ENCODE peak calls at places on chromosomes 11 and 22, in four cellular contexts. D, T, U and C are unnamed samples.
A peak's percentile ranks its signal among the peaks of the same experiment; 100 is the strongest.

GRCh38 chr11:12329797-12330196 is 47.6 kb upstream of the PARVA start:
- DNase-seq in D (no peak), U (no peak), T (no peak), C (no peak)

GRCh38 chr11:35241531-35241930 is 102.6 kb downstream of the CD44 start:
- DNase-seq in T (no peak), D (no peak), U (no peak), C (no peak)

GRCh38 chr11:5937868-5938602 is 4.0 kb upstream of the OR56A3 start:
- DNase-seq in T (no peak), U (no peak), D (no peak), C (no peak)

GRCh38 chr11:68381716-68382115 is 69.3 kb downstream of the LRP5 start:
- DNase-seq in D (no peak), T (no peak), U (no peak), C (no peak)

GRCh38 chr22:23062616-23063538 is 7.4 kb upstream of the GNAZ start:
- DNase-seq in D (no peak), T (no peak), U (no peak), C (no peak)

GRCh38 chr22:22085702-22086500 is 103.3 kb upstream of the TOP3B start:
- DNase-seq in T (no peak), D (no peak), U (no peak), C (peak; percentile 24)

GRCh38 chr11:65578134-65578533 is 2.3 kb downstream of the EHBP1L1 start:
- DNase-seq in D (no peak), T (no peak), U (no peak), C (no peak)

GRCh38 chr11:46617451-46618314 is at the start of gene ATG13:
- DNase-seq in T (peak; percentile 26), U (peak; percentile 87), D (peak; percentile 63), C (peak; percentile 82)

GRCh38 chr11:116505466-116506247 is 267.1 kb downstream of the BUD13 start:
- DNase-seq in U (no peak), T (no peak), D (no peak), C (no peak)

GRCh38 chr11:6705905-6706535 is 22.9 kb upstream of the MRPL17 start:
- DNase-seq in D (peak; percentile 25), U (peak; percentile 73), T (no peak), C (peak; percentile 52)

GRCh38 chr22:49566141-49566541 is 261.5 kb downstream of the BRD1 start:
- DNase-seq in D (no peak), T (no peak), U (no peak), C (no peak)

GRCh38 chr11:131037873-131038272 is 121.6 kb upstream of the SNX19 start:
- DNase-seq in D (no peak), U (peak; percentile 16), T (no peak), C (no peak)

GRCh38 chr22:31346733-31347250 is 646 bp upstream of the PATZ1 start:
- DNase-seq in T (no peak), D (peak; percentile 65), U (peak; percentile 81), C (peak; percentile 55)

GRCh38 chr11:66373261-66373660 is 1.7 kb upstream of the SLC29A2 start:
- DNase-seq in T (no peak), U (peak; percentile 13), D (no peak), C (no peak)

GRCh38 chr11:3857628-3858027 is 2.2 kb downstream of the STIM1 start:
- DNase-seq in D (no peak), U (no peak), T (no peak), C (no peak)

GRCh38 chr11:114832532-114833125 is 154.3 kb downstream of the NXPE2 start:
- DNase-seq in T (no peak), U (no peak), D (no peak), C (no peak)

GRCh38 chr11:8038393-8038792 is 42.6 kb upstream of the TUB start:
- DNase-seq in U (peak; percentile 76), D (no peak), T (no peak), C (no peak)

GRCh38 chr11:82233211-82233610 is 500.5 kb downstream of the FAM181B start:
- DNase-seq in T (no peak), D (no peak), U (no peak), C (no peak)

GRCh38 chr11:129608711-129609110 is 206.9 kb upstream of the TMEM45B start:
- DNase-seq in U (no peak), T (no peak), D (no peak), C (no peak)

GRCh38 chr11:78796956-78797355 is 222.3 kb upstream of the NARS2 start:
- DNase-seq in U (no peak), T (peak; percentile 56), D (no peak), C (peak; percentile 83)

GRCh38 chr22:31915499-31916065 is 28.8 kb upstream of the YWHAH start:
- DNase-seq in T (no peak), D (no peak), U (no peak), C (no peak)

GRCh38 chr11:99419991-99420390 is 399.2 kb downstream of the CNTN5 start:
- DNase-seq in U (no peak), D (no peak), T (no peak), C (peak; percentile 51)

GRCh38 chr11:47426062-47426956 is at the start of gene PSMC3:
- DNase-seq in D (peak; percentile 97), U (peak; percentile 99), T (peak; percentile 75), C (peak; percentile 95)

GRCh38 chr11:134024420-134025085 is 44.3 kb upstream of the JAM3 start:
- DNase-seq in T (no peak), U (no peak), D (no peak), C (peak; percentile 14)

GRCh38 chr11:73201888-73202810 is 15.9 kb upstream of the P2RY2 start:
- DNase-seq in D (no peak), U (no peak), T (no peak), C (no peak)